ENCODE peak calls at places on chromosomes 4 and X, in nine cellular contexts. V is C1 segment of cervical spinal cord; Z is memory B cell; E is iris pigment epithelial cell; U is kidney; H is GM06990; N is osteoblast; P is stimulated activated CD8-positive, alpha-beta memory T cell treated with anti-CD3 and anti-CD28 coated beads, Interleukin-4, amount 100 ng/mL, for 4 hours; F is substantia nigra. J is an unnamed sample.

GRCh38 chr4:4412661-4413372 is 25.9 kb downstream of the NSG1 start:
- DNase-seq in V (no peak), Z (no peak), E (no peak), U (peak; percentile 41), H (no peak), N (peak; percentile 45), P (no peak), F (no peak), J (no peak)

GRCh38 chr4:4356106-4357041 is 30.5 kb upstream of the NSG1 start:
- DNase-seq in V (no peak), Z (no peak), E (no peak), U (no peak), H (no peak), N (peak; percentile 52), P (no peak), F (no peak), J (no peak)

GRCh38 chr4:100907465-100908454 is 389.9 kb upstream of the EMCN start:
- DNase-seq in V (no peak), Z (no peak), E (peak; percentile 8), U (no peak), H (no peak), N (peak; percentile 49), P (no peak), F (no peak), J (peak; percentile 7)

GRCh38 chrX:78024349-78025108 is 55.1 kb upstream of the PGAM4 start:
- DNase-seq in V (no peak), Z (peak; percentile 11), E (peak; percentile 21), U (no peak), H (no peak), N (peak; percentile 26), P (no peak), F (no peak), J (peak; percentile 1)

GRCh38 chr4:15893967-15894366 is 44.6 kb downstream of the FGFBP1 start:
- DNase-seq in V (no peak), Z (no peak), E (peak; percentile 99), U (no peak), H (no peak), N (peak; percentile 55), P (no peak), F (no peak), J (peak; percentile 83)

GRCh38 chrX:56763556-56764152 is 34.6 kb downstream of the NBDY start:
- DNase-seq in V (no peak), Z (peak; percentile 71), E (peak; percentile 49), U (peak; percentile 87), H (peak; percentile 72), N (peak; percentile 77), P (no peak), F (no peak), J (no peak)

GRCh38 chr4:172654482-172654881 is 514.1 kb upstream of the GALNT7 start:
- DNase-seq in V (no peak), Z (no peak), E (no peak), U (no peak), H (no peak), N (no peak), P (no peak), F (no peak), J (no peak)

GRCh38 chr4:10144971-10145370 is 28.4 kb upstream of the WDR1 start:
- DNase-seq in V (no peak), Z (no peak), E (no peak), U (no peak), H (no peak), N (no peak), P (no peak), F (no peak), J (no peak)

GRCh38 chrX:14672611-14673172 is 143.4 kb downstream of the GLRA2 start:
- DNase-seq in V (no peak), Z (no peak), E (no peak), U (no peak), H (no peak), N (no peak), P (no peak), F (no peak), J (no peak)

GRCh38 chr4:826508-827208 is 729 bp upstream of the CPLX1 start:
- DNase-seq in V (no peak), Z (no peak), E (no peak), U (peak; percentile 61), H (no peak), N (peak; percentile 81), P (no peak), F (no peak), J (no peak)

GRCh38 chr4:150722908-150723362 is 141.0 kb downstream of the MAB21L2 start:
- DNase-seq in V (no peak), Z (no peak), E (peak; percentile 7), U (peak; percentile 82), H (no peak), N (peak; percentile 8), P (no peak), F (no peak), J (no peak)

GRCh38 chr4:7973545-7973981 is 33.9 kb upstream of the AFAP1 start:
- DNase-seq in V (no peak), Z (no peak), E (peak; percentile 77), U (no peak), H (no peak), N (peak; percentile 93), P (no peak), F (no peak), J (no peak)

GRCh38 chrX:107565916-107566602 is 62.3 kb upstream of the PRPS1 start:
- DNase-seq in V (no peak), Z (no peak), E (peak; percentile 84), U (no peak), H (no peak), N (no peak), P (no peak), F (peak; percentile 3), J (peak; percentile 30)

GRCh38 chr4:185716008-185716976 is 95.7 kb downstream of the SORBS2 start:
- DNase-seq in V (no peak), Z (no peak), E (no peak), U (peak; percentile 80), H (no peak), N (no peak), P (no peak), F (no peak), J (no peak)

GRCh38 chr4:75432683-75433082 is 81.5 kb downstream of the RCHY1 start:
- DNase-seq in V (no peak), Z (no peak), E (peak; percentile 43), U (no peak), H (no peak), N (no peak), P (no peak), F (no peak), J (peak; percentile 14)

GRCh38 chr4:7630559-7631287 is 196.0 kb upstream of the PSAPL1 start:
- DNase-seq in V (no peak), Z (no peak), E (peak; percentile 89), U (peak; percentile 23), H (no peak), N (peak; percentile 97), P (no peak), F (peak; percentile 76), J (peak; percentile 40)

GRCh38 chr4:7328162-7328912 is 106.4 kb downstream of the PSAPL1 start:
- DNase-seq in V (no peak), Z (no peak), E (no peak), U (peak; percentile 45), H (no peak), N (peak; percentile 36), P (no peak), F (no peak), J (no peak)

GRCh38 chr4:14726441-14727405 is 275.6 kb upstream of the CPEB2 start:
- DNase-seq in V (no peak), Z (no peak), E (peak; percentile 83), U (no peak), H (no peak), N (no peak), P (no peak), F (no peak), J (peak; percentile 70)

GRCh38 chr4:9904976-9905587 is 116.2 kb downstream of the SLC2A9 start:
- DNase-seq in V (no peak), Z (no peak), E (peak; percentile 56), U (no peak), H (no peak), N (no peak), P (no peak), F (peak; percentile 7), J (no peak)

GRCh38 chr4:151417164-151417571 is 8.2 kb downstream of the FHIP1A start:
- DNase-seq in V (no peak), Z (no peak), E (peak; percentile 28), U (no peak), H (no peak), N (no peak), P (no peak), F (no peak), J (peak; percentile 28)

GRCh38 chrX:68416592-68416991 is 16.7 kb downstream of the OPHN1 start:
- DNase-seq in V (no peak), Z (no peak), E (peak; percentile 35), U (no peak), H (no peak), N (no peak), P (no peak), F (no peak), J (peak; percentile 30)

GRCh38 chrX:131703646-131704045 is 159.8 kb downstream of the OR13H1 start:
- DNase-seq in V (no peak), Z (no peak), E (no peak), U (no peak), H (no peak), N (no peak), P (no peak), F (no peak), J (no peak)

GRCh38 chr4:8192748-8193738 is 6.0 kb upstream of the SH3TC1 start:
- DNase-seq in V (no peak), Z (peak; percentile 59), E (peak; percentile 70), U (no peak), H (peak; percentile 75), N (peak; percentile 93), P (no peak), F (no peak), J (peak; percentile 22)

GRCh38 chr4:3022112-3022511 is 52.2 kb downstream of the HTT-AS start:
- DNase-seq in V (no peak), Z (no peak), E (no peak), U (no peak), H (no peak), N (no peak), P (no peak), F (no peak), J (no peak)

GRCh38 chr4:136012250-136012649 is 1520.0 kb downstream of the PCDH18 start:
- DNase-seq in V (no peak), Z (no peak), E (peak; percentile 12), U (no peak), H (no peak), N (no peak), P (no peak), F (no peak), J (no peak)

GRCh38 chr4:7426525-7427171 is 8.1 kb downstream of the PSAPL1 start:
- DNase-seq in V (no peak), Z (no peak), E (no peak), U (peak; percentile 34), H (no peak), N (peak; percentile 75), P (no peak), F (no peak), J (no peak)

GRCh38 chrX:20361890-20362262 is 95.2 kb upstream of the RPS6KA3 start:
- DNase-seq in V (no peak), Z (no peak), E (peak; percentile 77), U (no peak), H (no peak), N (peak; percentile 78), P (no peak), F (no peak), J (peak; percentile 18)

J was measured in HCEC 1CT.